ENCODE peak calls at places on chromosomes 16 and 17, in five cellular contexts. K is neural progenitor cell, E is cardiac fibroblast, J is AG04449, T is pancreas. X is an unnamed sample.
A peak's percentile ranks its signal among the peaks of the same experiment; 100 is the strongest.

GRCh38 chr17:42342242-42343008 is 45.8 kb downstream of the STAT3 start:
- DNase-seq in K (no peak), E (peak; percentile 51), J (no peak), T (no peak), X (no peak)

GRCh38 chr17:29051731-29052130 is 8.8 kb downstream of the PIPOX start:
- DNase-seq in K (no peak), E (no peak), J (no peak), T (no peak), X (no peak)

GRCh38 chr17:61149862-61150362 is 249.7 kb upstream of the TBX2 start:
- DNase-seq in K (no peak), E (no peak), J (no peak), T (no peak), X (no peak)

GRCh38 chr17:66115246-66115645 is 76.7 kb downstream of the CEP112 start:
- DNase-seq in K (no peak), E (peak; percentile 60), J (no peak), T (no peak), X (no peak)

GRCh38 chr17:601462-602303 is 113.0 kb downstream of the VPS53 start:
- DNase-seq in K (no peak), E (no peak), J (no peak), T (no peak), X (no peak)

GRCh38 chr16:30741461-30741914 is 6.7 kb upstream of the PHKG2 start:
- DNase-seq in K (no peak), E (peak; percentile 94), J (peak; percentile 63), T (peak; percentile 69), X (no peak)

GRCh38 chr16:17224859-17225258 is 245.9 kb downstream of the XYLT1 start:
- DNase-seq in K (no peak), E (peak; percentile 67), J (peak; percentile 68), T (peak; percentile 75), X (peak; percentile 85)

GRCh38 chr17:78847052-78847451 is 6.4 kb upstream of the USP36 start:
- DNase-seq in K (no peak), E (no peak), J (no peak), T (no peak), X (no peak)

GRCh38 chr16:75929056-75929455 is 202.8 kb upstream of the CPHXL start:
- DNase-seq in K (no peak), E (no peak), J (no peak), T (no peak), X (no peak)

GRCh38 chr17:43389022-43389947 is 9.5 kb upstream of the ARL4D start:
- DNase-seq in K (peak; percentile 81), E (peak; percentile 84), J (no peak), T (peak; percentile 78), X (peak; percentile 88)

GRCh38 chr17:62750502-62751349 is 57.4 kb downstream of the MARCHF10 start:
- DNase-seq in K (peak; percentile 62), E (no peak), J (no peak), T (peak; percentile 19), X (no peak)

GRCh38 chr17:82734987-82735866 is at the start of gene FN3K:
- DNase-seq in K (peak; percentile 91), E (peak; percentile 64), J (no peak), T (peak; percentile 66), X (peak; percentile 78)

GRCh38 chr16:64428463-64428862 is 693.4 kb downstream of the CDH11 start:
- DNase-seq in K (no peak), E (peak; percentile 72), J (no peak), T (no peak), X (no peak)

GRCh38 chr16:56814537-56815432 is 50.2 kb upstream of the SLC12A3 start:
- DNase-seq in K (peak; percentile 44), E (no peak), J (no peak), T (no peak), X (no peak)

GRCh38 chr17:61405686-61406542 is 6.3 kb downstream of the TBX2 start:
- DNase-seq in K (no peak), E (peak; percentile 35), J (no peak), T (no peak), X (no peak)

GRCh38 chr16:20307791-20308190 is 19.5 kb downstream of the GP2 start:
- DNase-seq in K (no peak), E (no peak), J (no peak), T (peak; percentile 85), X (no peak)

GRCh38 chr17:32610943-32611342 is 124.2 kb downstream of the CDK5R1 start:
- DNase-seq in K (no peak), E (no peak), J (no peak), T (no peak), X (no peak)

GRCh38 chr16:64754279-64754678 is 367.6 kb downstream of the CDH11 start:
- DNase-seq in K (no peak), E (no peak), J (no peak), T (no peak), X (no peak)

DNA sequence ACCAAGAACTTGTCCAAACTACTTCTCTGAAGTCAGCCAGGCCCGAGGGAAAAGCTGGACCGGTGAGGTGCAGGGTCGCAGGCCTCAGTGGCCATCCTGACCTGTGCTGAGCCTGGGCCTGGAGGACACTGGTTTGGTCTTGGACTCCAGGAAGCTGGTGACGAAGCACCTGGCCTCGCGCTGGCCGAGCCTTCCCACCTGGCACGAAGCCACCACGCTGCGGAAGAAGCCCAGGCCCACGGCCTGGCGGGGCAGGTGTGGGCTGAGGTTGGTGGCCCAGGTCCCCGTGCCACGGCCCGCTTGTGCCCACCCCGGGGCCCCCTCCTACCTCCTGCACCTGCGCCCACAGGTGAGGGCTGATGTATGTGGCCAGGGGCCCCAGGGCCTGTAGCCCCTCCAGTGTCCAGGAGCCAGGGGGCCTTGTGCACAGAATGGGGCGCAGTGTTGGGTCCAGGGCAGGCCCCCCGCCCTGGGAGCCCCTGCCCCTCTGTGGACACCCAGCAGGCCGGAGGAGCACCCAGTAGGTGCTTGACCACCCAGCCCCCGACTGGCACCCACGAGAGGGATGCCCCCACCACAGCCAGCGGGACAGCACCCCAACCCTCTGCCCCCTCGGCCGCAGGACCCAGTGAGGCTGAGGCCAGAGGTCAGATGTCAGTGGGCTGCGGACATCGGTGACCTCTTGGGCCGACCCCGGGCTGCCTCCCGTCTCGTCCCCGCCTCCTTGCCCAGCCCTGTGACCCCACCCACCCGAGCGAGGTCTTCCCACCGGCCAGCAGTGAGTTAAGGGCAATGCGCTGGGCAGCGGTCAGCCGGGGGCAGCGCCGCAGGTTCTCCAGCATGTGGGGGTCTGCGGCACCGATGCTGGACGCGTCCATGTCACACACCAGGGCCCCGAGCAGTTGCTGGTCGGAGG is 13.8 kb downstream of the MSLN start:
- DNase-seq in K (no peak), E (no peak), J (no peak), T (no peak), X (no peak)
- TF ChIP-seq CTCF in K (no peak), E (no peak), J (no peak), T (no peak), X (no peak)

GRCh38 chr16:71883193-71883848 is 661 bp downstream of the ZNF821 start:
- DNase-seq in K (no peak), E (no peak), J (no peak), T (peak; percentile 36), X (no peak)
- TF ChIP-seq CTCF in K (peak; percentile 64), E (no peak), J (peak; percentile 66), T (no peak), X (no peak)

GRCh38 chr17:56159764-56160394 is 6.6 kb downstream of the ANKFN1 start:
- DNase-seq in K (peak; percentile 47), E (no peak), J (no peak), T (no peak), X (no peak)
- TF ChIP-seq CTCF in K (no peak), E (no peak), J (no peak), T (no peak), X (no peak)

GRCh38 chr16:89168381-89169189 is 3.0 kb upstream of the CDH15 start:
- DNase-seq in K (no peak), E (no peak), J (no peak), T (no peak), X (no peak)
- TF ChIP-seq CTCF in K (no peak), E (peak; percentile 2), J (no peak), T (no peak), X (no peak)

GRCh38 chr16:84979516-84979915 is 31.8 kb downstream of the ZDHHC7 start:
- DNase-seq in K (no peak), E (peak; percentile 64), J (no peak), T (no peak), X (no peak)

GRCh38 chr16:84983308-84983707 is 28.0 kb downstream of the ZDHHC7 start:
- DNase-seq in K (no peak), E (no peak), J (no peak), T (no peak), X (no peak)

GRCh38 chr16:84986102-84986501 is 25.2 kb downstream of the ZDHHC7 start:
- DNase-seq in K (no peak), E (no peak), J (no peak), T (no peak), X (no peak)

GRCh38 chr16:84985079-84986065 is 26.0 kb downstream of the ZDHHC7 start:
- DNase-seq in K (no peak), E (peak; percentile 87), J (peak; percentile 67), T (no peak), X (no peak)

GRCh38 chr16:84982434-84982833 is 28.9 kb downstream of the ZDHHC7 start:
- DNase-seq in K (no peak), E (no peak), J (no peak), T (peak; percentile 65), X (no peak)
- TF ChIP-seq CTCF in K (no peak), E (no peak), J (no peak), T (no peak), X (peak; percentile 46)

GRCh38 chr17:11871773-11872172 is 125.5 kb downstream of the ZNF18 start:
- DNase-seq in K (no peak), E (no peak), J (no peak), T (no peak), X (no peak)
- TF ChIP-seq CTCF in K (no peak), E (no peak), J (no peak), T (no peak), X (no peak)

GRCh38 chr17:58120195-58120822 is 27.9 kb upstream of the OR4D1 start:
- DNase-seq in K (peak; percentile 86), E (peak; percentile 72), J (no peak), T (peak; percentile 57), X (no peak)
- TF ChIP-seq CTCF in K (no peak), E (no peak), J (no peak), T (no peak), X (no peak)

DNA sequence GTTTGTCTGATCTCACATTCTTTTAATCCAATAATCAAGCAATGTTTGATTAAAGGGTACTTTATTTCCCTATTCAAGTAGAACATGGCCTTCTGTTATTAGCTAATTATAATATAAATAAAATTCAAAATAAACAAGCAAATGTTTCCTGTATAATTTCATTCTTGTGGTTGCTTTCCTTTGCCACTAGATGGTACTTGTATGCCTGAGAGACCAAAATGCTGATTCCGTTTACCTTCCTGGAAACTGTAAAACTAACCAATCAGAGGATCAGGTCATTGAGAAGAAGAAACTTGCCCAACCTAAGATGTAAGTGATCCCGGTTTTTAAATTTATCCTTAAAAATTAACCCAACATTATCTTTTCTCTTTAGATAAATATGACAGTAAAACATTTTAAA is 8.1 kb upstream of the ABCA5 start:
- DNase-seq in K (no peak), E (peak; percentile 65), J (no peak), T (no peak), X (no peak)
- TF ChIP-seq CTCF in K (peak; percentile 43), E (peak; percentile 47), J (no peak), T (peak; percentile 23), X (peak; percentile 60)

X was measured in right atrium auricular region.